ENCODE peak calls at places on chromosome 14, in nine cellular contexts. A is activated T-helper 1 cell treated with Interleukin-2 at 50 U/mL for 16 hours, D is RPMI7951, F is H7, U is naive B cell, Z is HEK293T, Q is HAP-1, W is COR-L47, R is HTR-8/SVneo. B is an unnamed sample.

GRCh38 chr14:21087294-21088091 is 11.0 kb downstream of the ZNF219 start:
- DNase-seq in A (peak), D (peak), F (peak), U (peak), Z (no peak), Q (no peak), W (peak), R (peak), B (no peak)

GRCh38 chr14:21068521-21069387 is 1.4 kb upstream of the ARHGEF40 start:
- DNase-seq in A (no peak), D (peak), F (peak), U (peak), Z (peak), Q (peak), W (peak), R (peak), B (peak)

GRCh38 chr14:105531088-105531957 is 4.9 kb downstream of the TMEM121 start:
- DNase-seq in A (no peak), D (no peak), F (peak), U (no peak), Z (no peak), Q (no peak), W (no peak), R (no peak), B (no peak)

GRCh38 chr14:78048120-78048519 is 122.1 kb upstream of the NRXN3 start:
- DNase-seq in A (no peak), D (no peak), F (no peak), U (no peak), Z (no peak), Q (no peak), W (no peak), R (no peak), B (no peak)

GRCh38 chr14:100261621-100262020 is 22.7 kb downstream of the YY1 start:
- DNase-seq in A (no peak), D (no peak), F (no peak), U (no peak), Z (no peak), Q (no peak), W (no peak), R (no peak), B (no peak)

GRCh38 chr14:61547186-61548121 is 147.9 kb upstream of the HIF1A start:
- DNase-seq in A (no peak), D (peak), F (no peak), U (no peak), Z (no peak), Q (no peak), W (no peak), R (peak), B (no peak)

GRCh38 chr14:75182820-75183219 is 6.4 kb upstream of the TMED10 start:
- DNase-seq in A (no peak), D (no peak), F (no peak), U (no peak), Z (no peak), Q (no peak), W (no peak), R (peak), B (no peak)

GRCh38 chr14:23327947-23328744 is 6.9 kb downstream of the PABPN1 start:
- DNase-seq in A (peak), D (peak), F (peak), U (peak), Z (peak), Q (peak), W (peak), R (peak), B (peak)

GRCh38 chr14:88981948-88982347 is 157.5 kb downstream of the TTC8 start:
- DNase-seq in A (no peak), D (peak), F (no peak), U (no peak), Z (no peak), Q (no peak), W (no peak), R (no peak), B (no peak)

GRCh38 chr14:38255408-38255672 is 553 bp downstream of the CLEC14A start:
- DNase-seq in A (no peak), D (no peak), F (peak), U (no peak), Z (no peak), Q (no peak), W (no peak), R (no peak), B (no peak)

B was measured in WERI-Rb-1.